ENCODE peak calls at places on chromosomes 4 and X, in six cellular contexts. One of them, this sample, is unnamed.

GRCh38 chr4:52614241-52614640 is 44.9 kb downstream of the USP46 start:
- DNase-seq in substantia nigra: no peak
- DNase-seq in cardiac fibroblast: no peak
- DNase-seq in NCI-H1092: no peak
- DNase-seq in GM12865: no peak
- DNase-seq in skeletal muscle cell: no peak
- DNase-seq in this sample: no peak

GRCh38 chr4:25782482-25782881 is 80.3 kb downstream of the SEL1L3 start:
- DNase-seq in cardiac fibroblast: no peak
- DNase-seq in substantia nigra: no peak
- DNase-seq in skeletal muscle cell: no peak
- DNase-seq in GM12865: no peak
- DNase-seq in NCI-H1092: no peak
- DNase-seq in this sample: no peak

GRCh38 chrX:1531106-1531890 is 5.7 kb downstream of the P2RY8 start:
- DNase-seq in cardiac fibroblast: no peak
- DNase-seq in substantia nigra: no peak
- DNase-seq in NCI-H1092: no peak
- DNase-seq in GM12865: no peak
- DNase-seq in skeletal muscle cell: no peak
- DNase-seq in this sample: no peak

GRCh38 chr4:152939655-152940054 is 3.5 kb downstream of the FHDC1 start:
- DNase-seq in skeletal muscle cell: no peak
- DNase-seq in NCI-H1092: no peak
- DNase-seq in cardiac fibroblast: no peak
- DNase-seq in GM12865: no peak
- DNase-seq in substantia nigra: no peak
- DNase-seq in this sample: no peak

GRCh38 chr4:141807073-141807472 is 170.7 kb downstream of the IL15 start:
- DNase-seq in GM12865: no peak
- DNase-seq in skeletal muscle cell: peak
- DNase-seq in cardiac fibroblast: no peak
- DNase-seq in substantia nigra: no peak
- DNase-seq in NCI-H1092: no peak
- DNase-seq in this sample: no peak

GRCh38 chrX:154032653-154033052 is 13.0 kb upstream of the IRAK1 start:
- DNase-seq in GM12865: no peak
- DNase-seq in cardiac fibroblast: no peak
- DNase-seq in skeletal muscle cell: no peak
- DNase-seq in substantia nigra: no peak
- DNase-seq in NCI-H1092: no peak
- DNase-seq in this sample: no peak

GRCh38 chr4:55321707-55322264 is 24.3 kb upstream of the SRD5A3 start:
- DNase-seq in substantia nigra: peak
- DNase-seq in skeletal muscle cell: peak
- DNase-seq in cardiac fibroblast: peak
- DNase-seq in NCI-H1092: peak
- DNase-seq in GM12865: peak
- DNase-seq in this sample: peak

GRCh38 chrX:123155327-123155726 is 28.8 kb upstream of the GRIA3 start:
- DNase-seq in cardiac fibroblast: no peak
- DNase-seq in substantia nigra: no peak
- DNase-seq in NCI-H1092: no peak
- DNase-seq in GM12865: no peak
- DNase-seq in skeletal muscle cell: no peak
- DNase-seq in this sample: no peak

GRCh38 chr4:120865985-120866384 is 56.5 kb downstream of the PRDM5 start:
- DNase-seq in NCI-H1092: no peak
- DNase-seq in cardiac fibroblast: no peak
- DNase-seq in skeletal muscle cell: no peak
- DNase-seq in GM12865: peak
- DNase-seq in substantia nigra: no peak
- DNase-seq in this sample: no peak

GRCh38 chr4:22129454-22130075 is 181.0 kb upstream of the KCNIP4 start:
- DNase-seq in substantia nigra: no peak
- DNase-seq in NCI-H1092: no peak
- DNase-seq in cardiac fibroblast: peak
- DNase-seq in GM12865: peak
- DNase-seq in skeletal muscle cell: no peak
- DNase-seq in this sample: no peak

GRCh38 chrX:68433155-68433980 is at the start of gene OPHN1:
- DNase-seq in skeletal muscle cell: no peak
- DNase-seq in cardiac fibroblast: peak
- DNase-seq in substantia nigra: peak
- DNase-seq in NCI-H1092: no peak
- DNase-seq in GM12865: peak
- DNase-seq in this sample: peak

GRCh38 chrX:55220119-55220794 is at the start of gene PAGE5:
- DNase-seq in NCI-H1092: no peak
- DNase-seq in skeletal muscle cell: no peak
- DNase-seq in substantia nigra: no peak
- DNase-seq in cardiac fibroblast: no peak
- DNase-seq in GM12865: no peak
- DNase-seq in this sample: no peak

GRCh38 chrX:46953597-46953996 is 41.4 kb downstream of the JADE3 start:
- DNase-seq in GM12865: peak
- DNase-seq in substantia nigra: no peak
- DNase-seq in cardiac fibroblast: peak
- DNase-seq in skeletal muscle cell: no peak
- DNase-seq in NCI-H1092: no peak
- DNase-seq in this sample: no peak

GRCh38 chr4:152485726-152486276 is 50.1 kb downstream of the FBXW7 start:
- DNase-seq in GM12865: peak
- DNase-seq in substantia nigra: no peak
- DNase-seq in skeletal muscle cell: peak
- DNase-seq in NCI-H1092: no peak
- DNase-seq in cardiac fibroblast: peak
- DNase-seq in this sample: no peak

GRCh38 chrX:125998432-125998831 is 167.7 kb downstream of the DCAF12L2 start:
- DNase-seq in NCI-H1092: no peak
- DNase-seq in cardiac fibroblast: no peak
- DNase-seq in skeletal muscle cell: no peak
- DNase-seq in GM12865: no peak
- DNase-seq in substantia nigra: no peak
- DNase-seq in this sample: peak

GRCh38 chrX:19750028-19750786 is 137.2 kb downstream of the SH3KBP1 start:
- DNase-seq in NCI-H1092: no peak
- DNase-seq in substantia nigra: no peak
- DNase-seq in cardiac fibroblast: no peak
- DNase-seq in GM12865: peak
- DNase-seq in skeletal muscle cell: no peak
- DNase-seq in this sample: no peak

GRCh38 chrX:2385224-2385623 is 115.6 kb downstream of the DHRSX start:
- DNase-seq in NCI-H1092: no peak
- DNase-seq in substantia nigra: no peak
- DNase-seq in skeletal muscle cell: peak
- DNase-seq in GM12865: no peak
- DNase-seq in cardiac fibroblast: peak
- DNase-seq in this sample: peak

GRCh38 chr4:23333946-23334878 is 555.6 kb downstream of the PPARGC1A start:
- DNase-seq in NCI-H1092: no peak
- DNase-seq in cardiac fibroblast: peak
- DNase-seq in substantia nigra: no peak
- DNase-seq in skeletal muscle cell: peak
- DNase-seq in GM12865: peak
- DNase-seq in this sample: no peak

GRCh38 chr4:11720292-11720691 is 291.6 kb upstream of the HS3ST1 start:
- DNase-seq in cardiac fibroblast: peak
- DNase-seq in NCI-H1092: no peak
- DNase-seq in skeletal muscle cell: no peak
- DNase-seq in substantia nigra: no peak
- DNase-seq in GM12865: peak
- DNase-seq in this sample: no peak

GRCh38 chr4:107117726-107118125 is 81.6 kb upstream of the DKK2 start:
- DNase-seq in skeletal muscle cell: no peak
- DNase-seq in GM12865: no peak
- DNase-seq in NCI-H1092: no peak
- DNase-seq in substantia nigra: no peak
- DNase-seq in cardiac fibroblast: no peak
- DNase-seq in this sample: no peak

GRCh38 chr4:110137819-110138218 is 60.6 kb downstream of the ELOVL6 start:
- DNase-seq in skeletal muscle cell: no peak
- DNase-seq in GM12865: no peak
- DNase-seq in NCI-H1092: no peak
- DNase-seq in cardiac fibroblast: no peak
- DNase-seq in substantia nigra: no peak
- DNase-seq in this sample: no peak

GRCh38 chr4:52560844-52561280 is 98.2 kb downstream of the USP46 start:
- DNase-seq in substantia nigra: no peak
- DNase-seq in GM12865: no peak
- DNase-seq in skeletal muscle cell: peak
- DNase-seq in cardiac fibroblast: peak
- DNase-seq in NCI-H1092: no peak
- DNase-seq in this sample: no peak

GRCh38 chrX:71107762-71108360 is 1.3 kb upstream of the CXorf65 start:
- DNase-seq in substantia nigra: no peak
- DNase-seq in NCI-H1092: no peak
- DNase-seq in skeletal muscle cell: no peak
- DNase-seq in GM12865: no peak
- DNase-seq in cardiac fibroblast: no peak
- DNase-seq in this sample: no peak

GRCh38 chr4:150569384-150569987 is 12.5 kb upstream of the MAB21L2 start:
- DNase-seq in cardiac fibroblast: peak
- DNase-seq in NCI-H1092: no peak
- DNase-seq in skeletal muscle cell: peak
- DNase-seq in substantia nigra: no peak
- DNase-seq in GM12865: no peak
- DNase-seq in this sample: no peak

GRCh38 chr4:108601517-108601916 is 18.9 kb upstream of the RPL34 start:
- DNase-seq in cardiac fibroblast: no peak
- DNase-seq in skeletal muscle cell: no peak
- DNase-seq in GM12865: no peak
- DNase-seq in NCI-H1092: no peak
- DNase-seq in substantia nigra: no peak
- DNase-seq in this sample: no peak

GRCh38 chr4:141652161-141652778 is 15.9 kb downstream of the IL15 start:
- DNase-seq in cardiac fibroblast: peak
- DNase-seq in NCI-H1092: no peak
- DNase-seq in skeletal muscle cell: no peak
- DNase-seq in substantia nigra: no peak
- DNase-seq in GM12865: no peak
- DNase-seq in this sample: no peak

GRCh38 chr4:154018659-154019058 is 229.8 kb upstream of the SFRP2 start:
- DNase-seq in skeletal muscle cell: no peak
- DNase-seq in cardiac fibroblast: no peak
- DNase-seq in GM12865: peak
- DNase-seq in NCI-H1092: no peak
- DNase-seq in substantia nigra: no peak
- DNase-seq in this sample: no peak

GRCh38 chr4:154953691-154954090 is 172.6 kb downstream of the RBM46 start:
- DNase-seq in cardiac fibroblast: no peak
- DNase-seq in skeletal muscle cell: no peak
- DNase-seq in GM12865: no peak
- DNase-seq in substantia nigra: no peak
- DNase-seq in NCI-H1092: no peak
- DNase-seq in this sample: no peak

GRCh38 chrX:154494715-154495114 is 4.3 kb upstream of the SLC10A3 start:
- DNase-seq in GM12865: no peak
- DNase-seq in substantia nigra: no peak
- DNase-seq in skeletal muscle cell: no peak
- DNase-seq in cardiac fibroblast: no peak
- DNase-seq in NCI-H1092: no peak
- DNase-seq in this sample: no peak

GRCh38 chrX:150683536-150684146 is 9.6 kb upstream of the MTMR1 start:
- DNase-seq in GM12865: peak
- DNase-seq in skeletal muscle cell: no peak
- DNase-seq in cardiac fibroblast: peak
- DNase-seq in substantia nigra: no peak
- DNase-seq in NCI-H1092: peak
- DNase-seq in this sample: no peak

GRCh38 chrX:120697053-120697452 is 67.2 kb upstream of the C1GALT1C1 start:
- DNase-seq in cardiac fibroblast: no peak
- DNase-seq in GM12865: peak
- DNase-seq in skeletal muscle cell: no peak
- DNase-seq in substantia nigra: no peak
- DNase-seq in NCI-H1092: no peak
- DNase-seq in this sample: no peak

GRCh38 chr4:2796261-2797187 is 3.6 kb downstream of the SH3BP2 start:
- DNase-seq in skeletal muscle cell: no peak
- DNase-seq in substantia nigra: no peak
- DNase-seq in cardiac fibroblast: peak
- DNase-seq in GM12865: no peak
- DNase-seq in NCI-H1092: peak
- DNase-seq in this sample: peak

GRCh38 chr4:188092824-188093223 is 16.6 kb downstream of the TRIML2 start:
- DNase-seq in GM12865: no peak
- DNase-seq in substantia nigra: no peak
- DNase-seq in cardiac fibroblast: no peak
- DNase-seq in skeletal muscle cell: no peak
- DNase-seq in NCI-H1092: no peak
- DNase-seq in this sample: peak

GRCh38 chr4:82761249-82761648 is 37.3 kb downstream of the SCD5 start:
- DNase-seq in skeletal muscle cell: no peak
- DNase-seq in GM12865: no peak
- DNase-seq in substantia nigra: no peak
- DNase-seq in NCI-H1092: no peak
- DNase-seq in cardiac fibroblast: no peak
- DNase-seq in this sample: no peak

GRCh38 chr4:24160358-24160757 is 270.5 kb upstream of the PPARGC1A start:
- DNase-seq in GM12865: no peak
- DNase-seq in substantia nigra: no peak
- DNase-seq in NCI-H1092: no peak
- DNase-seq in skeletal muscle cell: no peak
- DNase-seq in cardiac fibroblast: no peak
- DNase-seq in this sample: no peak

GRCh38 chrX:21708116-21708515 is 49.8 kb downstream of the SMPX start:
- DNase-seq in skeletal muscle cell: no peak
- DNase-seq in NCI-H1092: no peak
- DNase-seq in substantia nigra: no peak
- DNase-seq in GM12865: peak
- DNase-seq in cardiac fibroblast: peak
- DNase-seq in this sample: no peak

GRCh38 chr4:109494538-109494937 is 60.9 kb downstream of the SEC24B start:
- DNase-seq in skeletal muscle cell: no peak
- DNase-seq in cardiac fibroblast: peak
- DNase-seq in NCI-H1092: no peak
- DNase-seq in GM12865: no peak
- DNase-seq in substantia nigra: no peak
- DNase-seq in this sample: no peak

GRCh38 chr4:175971393-175972179 is 94.1 kb upstream of the WDR17 start:
- DNase-seq in skeletal muscle cell: no peak
- DNase-seq in cardiac fibroblast: no peak
- DNase-seq in NCI-H1092: no peak
- DNase-seq in substantia nigra: no peak
- DNase-seq in GM12865: no peak
- DNase-seq in this sample: no peak

GRCh38 chr4:17577660-17578481 is 873 bp downstream of the LAP3 start:
- DNase-seq in NCI-H1092: no peak
- DNase-seq in cardiac fibroblast: peak
- DNase-seq in skeletal muscle cell: no peak
- DNase-seq in GM12865: peak
- DNase-seq in substantia nigra: no peak
- DNase-seq in this sample: no peak

GRCh38 chr4:86961605-86962295 is 26.9 kb downstream of the AFF1 start:
- DNase-seq in GM12865: peak
- DNase-seq in substantia nigra: no peak
- DNase-seq in cardiac fibroblast: peak
- DNase-seq in skeletal muscle cell: peak
- DNase-seq in NCI-H1092: no peak
- DNase-seq in this sample: no peak